ENCODE peak calls at places on chromosomes 16 and 17, in five cellular contexts. One of them, this sample, is unnamed.

GRCh38 chr17:39979021-39979660 is 1.5 kb upstream of the PSMD3 start:
- DNase-seq in brain microvascular endothelial cell: peak
- DNase-seq in OCI-LY7: peak
- DNase-seq in A549: no peak
- DNase-seq in uterus: peak
- DNase-seq in this sample: peak

GRCh38 chr17:81710514-81711308 is 1.4 kb upstream of the SLC25A10 start:
- DNase-seq in uterus: no peak
- DNase-seq in brain microvascular endothelial cell: no peak
- DNase-seq in A549: no peak
- DNase-seq in OCI-LY7: peak
- DNase-seq in this sample: peak

GRCh38 chr17:57963149-57963511 is 7.9 kb upstream of the CUEDC1 start:
- DNase-seq in uterus: no peak
- DNase-seq in brain microvascular endothelial cell: no peak
- DNase-seq in A549: no peak
- DNase-seq in OCI-LY7: no peak
- DNase-seq in this sample: no peak

GRCh38 chr17:7234100-7235012 is at the start of gene DVL2:
- DNase-seq in brain microvascular endothelial cell: peak
- DNase-seq in A549: peak
- DNase-seq in uterus: peak
- DNase-seq in OCI-LY7: peak
- DNase-seq in this sample: peak

GRCh38 chr17:27558341-27558740 is 72.6 kb upstream of the LGALS9 start:
- DNase-seq in OCI-LY7: no peak
- DNase-seq in uterus: no peak
- DNase-seq in A549: no peak
- DNase-seq in brain microvascular endothelial cell: no peak
- DNase-seq in this sample: no peak

GRCh38 chr16:65510241-65510640 is 388.4 kb upstream of the CDH11 start:
- DNase-seq in A549: no peak
- DNase-seq in brain microvascular endothelial cell: no peak
- DNase-seq in OCI-LY7: no peak
- DNase-seq in uterus: no peak
- DNase-seq in this sample: no peak

GRCh38 chr16:31333686-31334649 is 21.0 kb upstream of the ITGAX start:
- DNase-seq in OCI-LY7: peak
- DNase-seq in brain microvascular endothelial cell: no peak
- DNase-seq in A549: peak
- DNase-seq in uterus: no peak
- DNase-seq in this sample: peak

GRCh38 chr16:57446530-57447141 is 549 bp downstream of the CIAPIN1 start:
- DNase-seq in uterus: no peak
- DNase-seq in OCI-LY7: peak
- DNase-seq in brain microvascular endothelial cell: peak
- DNase-seq in A549: peak
- DNase-seq in this sample: peak

GRCh38 chr16:54446639-54447038 is 160.1 kb upstream of the IRX3 start:
- DNase-seq in brain microvascular endothelial cell: peak
- DNase-seq in A549: no peak
- DNase-seq in uterus: no peak
- DNase-seq in OCI-LY7: no peak
- DNase-seq in this sample: peak

GRCh38 chr17:69462010-69462409 is 47.5 kb downstream of the MAP2K6 start:
- DNase-seq in OCI-LY7: no peak
- DNase-seq in brain microvascular endothelial cell: no peak
- DNase-seq in uterus: no peak
- DNase-seq in A549: no peak
- DNase-seq in this sample: no peak

GRCh38 chr17:49809056-49809455 is 20.6 kb downstream of the KAT7 start:
- DNase-seq in uterus: no peak
- DNase-seq in OCI-LY7: no peak
- DNase-seq in brain microvascular endothelial cell: no peak
- DNase-seq in A549: no peak
- DNase-seq in this sample: no peak
- H3K4me3 ChIP-seq in uterus: no peak
- H3K4me3 ChIP-seq in OCI-LY7: no peak
- H3K4me3 ChIP-seq in brain microvascular endothelial cell: no peak
- H3K4me3 ChIP-seq in A549: no peak
- H3K4me3 ChIP-seq in this sample: no peak

DNA sequence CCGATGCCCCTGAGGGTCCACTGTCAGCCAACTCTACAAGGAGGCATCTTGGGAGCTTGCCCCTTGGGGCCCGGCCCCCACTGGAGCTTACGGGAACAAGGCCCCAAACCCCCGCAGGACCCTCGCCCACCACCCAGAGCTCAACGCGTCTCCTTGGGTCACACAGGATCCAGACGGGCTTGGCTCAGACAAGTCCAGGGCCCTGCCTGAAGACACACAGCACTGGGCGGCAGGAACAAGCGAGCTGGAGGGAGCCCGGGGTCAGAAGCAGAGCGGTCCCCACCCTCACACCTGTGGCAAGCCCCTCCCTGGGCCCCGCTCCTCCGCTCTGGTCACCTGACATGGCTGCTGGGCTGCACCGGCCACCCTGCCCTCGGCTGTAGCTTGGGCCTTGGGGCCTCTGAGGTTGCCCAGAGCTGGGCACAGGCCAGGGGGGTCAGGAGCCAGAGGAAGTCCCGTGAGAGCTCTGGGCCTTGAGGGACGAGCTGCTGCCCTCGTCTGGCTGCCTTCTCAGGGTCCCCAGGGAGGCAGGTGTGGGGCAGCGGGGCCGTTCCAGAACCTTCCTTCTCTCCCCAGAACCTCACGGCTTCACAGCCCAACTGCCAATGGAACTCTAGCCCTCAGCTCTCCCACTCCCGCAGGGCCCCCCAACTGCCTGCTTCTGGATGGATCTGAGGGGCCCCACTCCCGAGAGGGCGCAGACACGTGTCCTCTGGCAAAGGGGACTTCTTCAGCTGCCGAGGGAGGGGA is at the start of gene CCDC154:
- DNase-seq in brain microvascular endothelial cell: no peak
- DNase-seq in OCI-LY7: no peak
- DNase-seq in A549: no peak
- DNase-seq in uterus: no peak
- DNase-seq in this sample: no peak
- TF ChIP-seq CTCF in brain microvascular endothelial cell: no peak
- TF ChIP-seq CTCF in OCI-LY7: no peak
- TF ChIP-seq CTCF in A549: no peak
- TF ChIP-seq CTCF in uterus: no peak
- TF ChIP-seq CTCF in this sample: no peak

GRCh38 chr16:49986351-49987124 is 38.5 kb upstream of the CNEP1R1 start:
- DNase-seq in uterus: no peak
- DNase-seq in brain microvascular endothelial cell: peak
- DNase-seq in A549: no peak
- DNase-seq in OCI-LY7: no peak
- DNase-seq in this sample: peak
- H3K4me3 ChIP-seq in uterus: no peak
- H3K4me3 ChIP-seq in brain microvascular endothelial cell: peak
- H3K4me3 ChIP-seq in A549: no peak
- H3K4me3 ChIP-seq in OCI-LY7: no peak
- H3K4me3 ChIP-seq in this sample: no peak

GRCh38 chr16:66516808-66517585 is 32.9 kb downstream of the TK2 start:
- DNase-seq in uterus: peak
- DNase-seq in OCI-LY7: peak
- DNase-seq in brain microvascular endothelial cell: peak
- DNase-seq in A549: peak
- DNase-seq in this sample: peak
- TF ChIP-seq CTCF in uterus: no peak
- TF ChIP-seq CTCF in OCI-LY7: no peak
- TF ChIP-seq CTCF in brain microvascular endothelial cell: no peak
- TF ChIP-seq CTCF in A549: no peak
- TF ChIP-seq CTCF in this sample: no peak

This sample was measured in fibroblast of pulmonary artery.